ENCODE peak calls at places on chromosomes 6 and 20, in six cellular contexts. One of them, this sample, is unnamed.

GRCh38 chr6:98787961-98788360 is 46.4 kb upstream of the POU3F2 start:
- DNase-seq in IMR-90: no peak
- DNase-seq in nephron progenitor cell: no peak
- DNase-seq in NCI-H82: no peak
- DNase-seq in body of pancreas: no peak
- DNase-seq in occipital lobe: peak
- DNase-seq in this sample: no peak

GRCh38 chr6:106924699-106925523 is 49.6 kb downstream of the CD24 start:
- DNase-seq in IMR-90: no peak
- DNase-seq in nephron progenitor cell: no peak
- DNase-seq in NCI-H82: no peak
- DNase-seq in body of pancreas: peak
- DNase-seq in occipital lobe: no peak
- DNase-seq in this sample: no peak

GRCh38 chr6:152983637-152984386 is 971 bp upstream of the FBXO5 start:
- DNase-seq in IMR-90: peak
- DNase-seq in nephron progenitor cell: peak
- DNase-seq in NCI-H82: peak
- DNase-seq in body of pancreas: peak
- DNase-seq in occipital lobe: peak
- DNase-seq in this sample: peak

GRCh38 chr6:32685603-32686002 is 19.1 kb upstream of the HLA-DQB1 start:
- DNase-seq in IMR-90: peak
- DNase-seq in nephron progenitor cell: no peak
- DNase-seq in NCI-H82: peak
- DNase-seq in body of pancreas: no peak
- DNase-seq in occipital lobe: no peak
- DNase-seq in this sample: no peak

GRCh38 chr20:37484386-37484785 is 36.7 kb upstream of the NNAT start:
- DNase-seq in IMR-90: no peak
- DNase-seq in nephron progenitor cell: no peak
- DNase-seq in NCI-H82: no peak
- DNase-seq in body of pancreas: no peak
- DNase-seq in occipital lobe: no peak
- DNase-seq in this sample: no peak

GRCh38 chr6:37680668-37681067 is 17.0 kb downstream of the MDGA1 start:
- DNase-seq in IMR-90: no peak
- DNase-seq in nephron progenitor cell: no peak
- DNase-seq in NCI-H82: no peak
- DNase-seq in body of pancreas: no peak
- DNase-seq in occipital lobe: peak
- DNase-seq in this sample: no peak

GRCh38 chr6:170555305-170555704 is 1.1 kb downstream of the TBP start:
- DNase-seq in IMR-90: no peak
- DNase-seq in nephron progenitor cell: no peak
- DNase-seq in NCI-H82: no peak
- DNase-seq in body of pancreas: no peak
- DNase-seq in occipital lobe: no peak
- DNase-seq in this sample: no peak

GRCh38 chr6:83509416-83509815 is 2.9 kb upstream of the PRSS35 start:
- DNase-seq in IMR-90: peak
- DNase-seq in nephron progenitor cell: no peak
- DNase-seq in NCI-H82: no peak
- DNase-seq in body of pancreas: no peak
- DNase-seq in occipital lobe: no peak
- DNase-seq in this sample: peak

GRCh38 chr6:151205971-151206600 is 33.7 kb upstream of the AKAP12 start:
- DNase-seq in IMR-90: no peak
- DNase-seq in nephron progenitor cell: no peak
- DNase-seq in NCI-H82: no peak
- DNase-seq in body of pancreas: no peak
- DNase-seq in occipital lobe: no peak
- DNase-seq in this sample: peak

GRCh38 chr6:160995271-160995670 is 3.7 kb downstream of the MAP3K4 start:
- DNase-seq in IMR-90: no peak
- DNase-seq in nephron progenitor cell: no peak
- DNase-seq in NCI-H82: no peak
- DNase-seq in body of pancreas: no peak
- DNase-seq in occipital lobe: no peak
- DNase-seq in this sample: no peak

GRCh38 chr6:130839379-130839778 is 12.2 kb downstream of the SMLR1 start:
- DNase-seq in IMR-90: no peak
- DNase-seq in nephron progenitor cell: no peak
- DNase-seq in NCI-H82: no peak
- DNase-seq in body of pancreas: no peak
- DNase-seq in occipital lobe: no peak
- DNase-seq in this sample: no peak

GRCh38 chr6:530425-530824 is 126.5 kb downstream of the HUS1B start:
- DNase-seq in IMR-90: no peak
- DNase-seq in nephron progenitor cell: no peak
- DNase-seq in NCI-H82: no peak
- DNase-seq in body of pancreas: no peak
- DNase-seq in occipital lobe: no peak
- DNase-seq in this sample: no peak

GRCh38 chr20:56841346-56841908 is 212.3 kb downstream of the TFAP2C start:
- DNase-seq in IMR-90: no peak
- DNase-seq in nephron progenitor cell: peak
- DNase-seq in NCI-H82: no peak
- DNase-seq in body of pancreas: no peak
- DNase-seq in occipital lobe: no peak
- DNase-seq in this sample: no peak

GRCh38 chr6:163392533-163392932 is 22.0 kb upstream of the QKI start:
- DNase-seq in IMR-90: peak
- DNase-seq in nephron progenitor cell: no peak
- DNase-seq in NCI-H82: no peak
- DNase-seq in body of pancreas: peak
- DNase-seq in occipital lobe: no peak
- DNase-seq in this sample: peak

GRCh38 chr6:119323478-119323877 is 26.1 kb downstream of the MAN1A1 start:
- DNase-seq in IMR-90: no peak
- DNase-seq in nephron progenitor cell: no peak
- DNase-seq in NCI-H82: no peak
- DNase-seq in body of pancreas: no peak
- DNase-seq in occipital lobe: no peak
- DNase-seq in this sample: no peak

GRCh38 chr20:10524034-10524476 is 89.0 kb downstream of the SLX4IP start:
- DNase-seq in IMR-90: peak
- DNase-seq in nephron progenitor cell: peak
- DNase-seq in NCI-H82: no peak
- DNase-seq in body of pancreas: peak
- DNase-seq in occipital lobe: no peak
- DNase-seq in this sample: peak

GRCh38 chr6:93417421-93417996 is 1.9 kb downstream of the EPHA7 start:
- DNase-seq in IMR-90: no peak
- DNase-seq in nephron progenitor cell: peak
- DNase-seq in NCI-H82: peak
- DNase-seq in body of pancreas: no peak
- DNase-seq in occipital lobe: no peak
- DNase-seq in this sample: peak